ENCODE peak calls at places on chromosomes 3 and 15, in six cellular contexts. One of them, this sample, is unnamed.

GRCh38 chr3:12897537-12898289 is 56.3 kb upstream of the RPL32 start:
- DNase-seq in activated CD4-positive, alpha-beta T cell treated with anti-CD3 and anti-CD28 coated beads, Interleukin-2, amount 10 ng/mL, durations not matched to agents 7 days and 5 days: no peak
- DNase-seq in neural progenitor cell: no peak
- DNase-seq in NCI-H146: peak; percentile 67
- DNase-seq in activated effector memory CD4-positive, alpha-beta T cell treated with Interleukin-2 at 50 U/mL for 16 hours: no peak
- DNase-seq in iPS DF 6.9: no peak
- DNase-seq in this sample: peak; percentile 69

GRCh38 chr15:96326551-96327154 is 3.8 kb upstream of the NR2F2 start:
- DNase-seq in neural progenitor cell: peak; percentile 78
- DNase-seq in iPS DF 6.9: no peak
- DNase-seq in NCI-H146: no peak
- DNase-seq in activated effector memory CD4-positive, alpha-beta T cell treated with Interleukin-2 at 50 U/mL for 16 hours: no peak
- DNase-seq in activated CD4-positive, alpha-beta T cell treated with anti-CD3 and anti-CD28 coated beads, Interleukin-2, amount 10 ng/mL, durations not matched to agents 7 days and 5 days: no peak
- DNase-seq in this sample: peak; percentile 91

GRCh38 chr3:115021061-115021460 is 126.0 kb downstream of the ZBTB20 start:
- DNase-seq in activated CD4-positive, alpha-beta T cell treated with anti-CD3 and anti-CD28 coated beads, Interleukin-2, amount 10 ng/mL, durations not matched to agents 7 days and 5 days: no peak
- DNase-seq in activated effector memory CD4-positive, alpha-beta T cell treated with Interleukin-2 at 50 U/mL for 16 hours: no peak
- DNase-seq in NCI-H146: no peak
- DNase-seq in neural progenitor cell: no peak
- DNase-seq in iPS DF 6.9: no peak
- DNase-seq in this sample: no peak

GRCh38 chr15:41936649-41937567 is 35.4 kb downstream of the EHD4 start:
- DNase-seq in iPS DF 6.9: no peak
- DNase-seq in activated effector memory CD4-positive, alpha-beta T cell treated with Interleukin-2 at 50 U/mL for 16 hours: peak; percentile 69
- DNase-seq in NCI-H146: no peak
- DNase-seq in activated CD4-positive, alpha-beta T cell treated with anti-CD3 and anti-CD28 coated beads, Interleukin-2, amount 10 ng/mL, durations not matched to agents 7 days and 5 days: peak; percentile 82
- DNase-seq in neural progenitor cell: no peak
- DNase-seq in this sample: no peak

GRCh38 chr15:42284551-42284950 is 11.3 kb upstream of the TMEM87A start:
- DNase-seq in NCI-H146: no peak
- DNase-seq in iPS DF 6.9: no peak
- DNase-seq in activated effector memory CD4-positive, alpha-beta T cell treated with Interleukin-2 at 50 U/mL for 16 hours: no peak
- DNase-seq in activated CD4-positive, alpha-beta T cell treated with anti-CD3 and anti-CD28 coated beads, Interleukin-2, amount 10 ng/mL, durations not matched to agents 7 days and 5 days: no peak
- DNase-seq in neural progenitor cell: no peak
- DNase-seq in this sample: no peak

GRCh38 chr15:85759391-85759790 is 35.3 kb downstream of the KLHL25 start:
- DNase-seq in activated effector memory CD4-positive, alpha-beta T cell treated with Interleukin-2 at 50 U/mL for 16 hours: no peak
- DNase-seq in iPS DF 6.9: no peak
- DNase-seq in NCI-H146: no peak
- DNase-seq in neural progenitor cell: no peak
- DNase-seq in activated CD4-positive, alpha-beta T cell treated with anti-CD3 and anti-CD28 coated beads, Interleukin-2, amount 10 ng/mL, durations not matched to agents 7 days and 5 days: no peak
- DNase-seq in this sample: peak; percentile 80

GRCh38 chr3:14460342-14461005 is 58.1 kb downstream of the SLC6A6 start:
- DNase-seq in neural progenitor cell: no peak
- DNase-seq in activated effector memory CD4-positive, alpha-beta T cell treated with Interleukin-2 at 50 U/mL for 16 hours: no peak
- DNase-seq in NCI-H146: no peak
- DNase-seq in activated CD4-positive, alpha-beta T cell treated with anti-CD3 and anti-CD28 coated beads, Interleukin-2, amount 10 ng/mL, durations not matched to agents 7 days and 5 days: no peak
- DNase-seq in iPS DF 6.9: no peak
- DNase-seq in this sample: peak; percentile 98

GRCh38 chr3:46849098-46849631 is 14.1 kb downstream of the MYL3 start:
- DNase-seq in NCI-H146: no peak
- DNase-seq in iPS DF 6.9: no peak
- DNase-seq in activated CD4-positive, alpha-beta T cell treated with anti-CD3 and anti-CD28 coated beads, Interleukin-2, amount 10 ng/mL, durations not matched to agents 7 days and 5 days: no peak
- DNase-seq in neural progenitor cell: no peak
- DNase-seq in activated effector memory CD4-positive, alpha-beta T cell treated with Interleukin-2 at 50 U/mL for 16 hours: no peak
- DNase-seq in this sample: peak; percentile 71

GRCh38 chr3:41854956-41855355 is 106.9 kb downstream of the ULK4 start:
- DNase-seq in activated CD4-positive, alpha-beta T cell treated with anti-CD3 and anti-CD28 coated beads, Interleukin-2, amount 10 ng/mL, durations not matched to agents 7 days and 5 days: no peak
- DNase-seq in NCI-H146: no peak
- DNase-seq in neural progenitor cell: no peak
- DNase-seq in activated effector memory CD4-positive, alpha-beta T cell treated with Interleukin-2 at 50 U/mL for 16 hours: no peak
- DNase-seq in iPS DF 6.9: no peak
- DNase-seq in this sample: no peak

GRCh38 chr3:13123266-13123665 is 50.0 kb upstream of the IQSEC1 start:
- DNase-seq in neural progenitor cell: no peak
- DNase-seq in NCI-H146: peak; percentile 63
- DNase-seq in activated effector memory CD4-positive, alpha-beta T cell treated with Interleukin-2 at 50 U/mL for 16 hours: no peak
- DNase-seq in activated CD4-positive, alpha-beta T cell treated with anti-CD3 and anti-CD28 coated beads, Interleukin-2, amount 10 ng/mL, durations not matched to agents 7 days and 5 days: no peak
- DNase-seq in iPS DF 6.9: no peak
- DNase-seq in this sample: peak; percentile 19

GRCh38 chr3:37628711-37629301 is 232.9 kb upstream of the CTDSPL start:
- DNase-seq in iPS DF 6.9: no peak
- DNase-seq in neural progenitor cell: no peak
- DNase-seq in NCI-H146: no peak
- DNase-seq in activated effector memory CD4-positive, alpha-beta T cell treated with Interleukin-2 at 50 U/mL for 16 hours: no peak
- DNase-seq in activated CD4-positive, alpha-beta T cell treated with anti-CD3 and anti-CD28 coated beads, Interleukin-2, amount 10 ng/mL, durations not matched to agents 7 days and 5 days: no peak
- DNase-seq in this sample: no peak

GRCh38 chr3:183449791-183450190 is 21.4 kb upstream of the MCF2L2 start:
- DNase-seq in activated CD4-positive, alpha-beta T cell treated with anti-CD3 and anti-CD28 coated beads, Interleukin-2, amount 10 ng/mL, durations not matched to agents 7 days and 5 days: no peak
- DNase-seq in NCI-H146: no peak
- DNase-seq in iPS DF 6.9: no peak
- DNase-seq in activated effector memory CD4-positive, alpha-beta T cell treated with Interleukin-2 at 50 U/mL for 16 hours: no peak
- DNase-seq in neural progenitor cell: no peak
- DNase-seq in this sample: no peak

GRCh38 chr3:146133436-146133835 is 27.5 kb downstream of the PLOD2 start:
- DNase-seq in neural progenitor cell: no peak
- DNase-seq in NCI-H146: no peak
- DNase-seq in activated effector memory CD4-positive, alpha-beta T cell treated with Interleukin-2 at 50 U/mL for 16 hours: no peak
- DNase-seq in activated CD4-positive, alpha-beta T cell treated with anti-CD3 and anti-CD28 coated beads, Interleukin-2, amount 10 ng/mL, durations not matched to agents 7 days and 5 days: no peak
- DNase-seq in iPS DF 6.9: no peak
- DNase-seq in this sample: no peak

GRCh38 chr3:29718661-29719065 is 437.8 kb downstream of the RBMS3 start:
- DNase-seq in NCI-H146: no peak
- DNase-seq in neural progenitor cell: no peak
- DNase-seq in iPS DF 6.9: no peak
- DNase-seq in activated effector memory CD4-positive, alpha-beta T cell treated with Interleukin-2 at 50 U/mL for 16 hours: no peak
- DNase-seq in activated CD4-positive, alpha-beta T cell treated with anti-CD3 and anti-CD28 coated beads, Interleukin-2, amount 10 ng/mL, durations not matched to agents 7 days and 5 days: no peak
- DNase-seq in this sample: no peak

GRCh38 chr3:122533931-122534334 is 19.2 kb upstream of the KPNA1 start:
- DNase-seq in iPS DF 6.9: no peak
- DNase-seq in activated CD4-positive, alpha-beta T cell treated with anti-CD3 and anti-CD28 coated beads, Interleukin-2, amount 10 ng/mL, durations not matched to agents 7 days and 5 days: peak; percentile 41
- DNase-seq in NCI-H146: no peak
- DNase-seq in activated effector memory CD4-positive, alpha-beta T cell treated with Interleukin-2 at 50 U/mL for 16 hours: no peak
- DNase-seq in neural progenitor cell: no peak
- DNase-seq in this sample: peak; percentile 87

GRCh38 chr15:60438626-60439025 is 40.3 kb downstream of the ICE2 start:
- DNase-seq in activated effector memory CD4-positive, alpha-beta T cell treated with Interleukin-2 at 50 U/mL for 16 hours: no peak
- DNase-seq in activated CD4-positive, alpha-beta T cell treated with anti-CD3 and anti-CD28 coated beads, Interleukin-2, amount 10 ng/mL, durations not matched to agents 7 days and 5 days: no peak
- DNase-seq in neural progenitor cell: no peak
- DNase-seq in NCI-H146: no peak
- DNase-seq in iPS DF 6.9: no peak
- DNase-seq in this sample: no peak

GRCh38 chr3:184676927-184677326 is 34.9 kb downstream of the MAGEF1 start:
- DNase-seq in NCI-H146: no peak
- DNase-seq in activated CD4-positive, alpha-beta T cell treated with anti-CD3 and anti-CD28 coated beads, Interleukin-2, amount 10 ng/mL, durations not matched to agents 7 days and 5 days: no peak
- DNase-seq in neural progenitor cell: no peak
- DNase-seq in activated effector memory CD4-positive, alpha-beta T cell treated with Interleukin-2 at 50 U/mL for 16 hours: no peak
- DNase-seq in iPS DF 6.9: no peak
- DNase-seq in this sample: no peak

GRCh38 chr3:129749692-129750091 is 143.2 kb upstream of the PLXND1 start:
- DNase-seq in neural progenitor cell: no peak
- DNase-seq in activated effector memory CD4-positive, alpha-beta T cell treated with Interleukin-2 at 50 U/mL for 16 hours: no peak
- DNase-seq in NCI-H146: no peak
- DNase-seq in activated CD4-positive, alpha-beta T cell treated with anti-CD3 and anti-CD28 coated beads, Interleukin-2, amount 10 ng/mL, durations not matched to agents 7 days and 5 days: no peak
- DNase-seq in iPS DF 6.9: no peak
- DNase-seq in this sample: no peak

GRCh38 chr3:128845695-128846491 is 33.5 kb upstream of the ACAD9 start:
- DNase-seq in activated effector memory CD4-positive, alpha-beta T cell treated with Interleukin-2 at 50 U/mL for 16 hours: peak; percentile 69
- DNase-seq in neural progenitor cell: peak; percentile 78
- DNase-seq in NCI-H146: peak; percentile 95
- DNase-seq in activated CD4-positive, alpha-beta T cell treated with anti-CD3 and anti-CD28 coated beads, Interleukin-2, amount 10 ng/mL, durations not matched to agents 7 days and 5 days: peak; percentile 82
- DNase-seq in iPS DF 6.9: peak; percentile 57
- DNase-seq in this sample: peak; percentile 98

GRCh38 chr3:156781310-156782230 is 44.6 kb upstream of the LEKR1 start:
- DNase-seq in iPS DF 6.9: no peak
- DNase-seq in NCI-H146: no peak
- DNase-seq in neural progenitor cell: no peak
- DNase-seq in activated CD4-positive, alpha-beta T cell treated with anti-CD3 and anti-CD28 coated beads, Interleukin-2, amount 10 ng/mL, durations not matched to agents 7 days and 5 days: no peak
- DNase-seq in activated effector memory CD4-positive, alpha-beta T cell treated with Interleukin-2 at 50 U/mL for 16 hours: no peak
- DNase-seq in this sample: peak; percentile 58

GRCh38 chr3:124886168-124887051 is 755 bp downstream of the ITGB5 start:
- DNase-seq in neural progenitor cell: peak; percentile 68
- DNase-seq in NCI-H146: peak; percentile 74
- DNase-seq in activated CD4-positive, alpha-beta T cell treated with anti-CD3 and anti-CD28 coated beads, Interleukin-2, amount 10 ng/mL, durations not matched to agents 7 days and 5 days: peak; percentile 11
- DNase-seq in iPS DF 6.9: no peak
- DNase-seq in activated effector memory CD4-positive, alpha-beta T cell treated with Interleukin-2 at 50 U/mL for 16 hours: no peak
- DNase-seq in this sample: peak; percentile 95

GRCh38 chr15:34209421-34210282 is at the start of gene KATNBL1:
- DNase-seq in activated effector memory CD4-positive, alpha-beta T cell treated with Interleukin-2 at 50 U/mL for 16 hours: peak; percentile 92
- DNase-seq in activated CD4-positive, alpha-beta T cell treated with anti-CD3 and anti-CD28 coated beads, Interleukin-2, amount 10 ng/mL, durations not matched to agents 7 days and 5 days: peak; percentile 97
- DNase-seq in NCI-H146: peak; percentile 87
- DNase-seq in iPS DF 6.9: peak; percentile 91
- DNase-seq in neural progenitor cell: peak; percentile 99
- DNase-seq in this sample: peak; percentile 99

GRCh38 chr3:127149621-127150310 is 43.2 kb upstream of the PRR23E start:
- DNase-seq in NCI-H146: no peak
- DNase-seq in iPS DF 6.9: no peak
- DNase-seq in activated CD4-positive, alpha-beta T cell treated with anti-CD3 and anti-CD28 coated beads, Interleukin-2, amount 10 ng/mL, durations not matched to agents 7 days and 5 days: no peak
- DNase-seq in activated effector memory CD4-positive, alpha-beta T cell treated with Interleukin-2 at 50 U/mL for 16 hours: no peak
- DNase-seq in neural progenitor cell: no peak
- DNase-seq in this sample: no peak

GRCh38 chr3:152026033-152026556 is 152.7 kb downstream of the SUCNR1 start:
- DNase-seq in activated CD4-positive, alpha-beta T cell treated with anti-CD3 and anti-CD28 coated beads, Interleukin-2, amount 10 ng/mL, durations not matched to agents 7 days and 5 days: no peak
- DNase-seq in neural progenitor cell: no peak
- DNase-seq in NCI-H146: peak; percentile 17
- DNase-seq in iPS DF 6.9: no peak
- DNase-seq in activated effector memory CD4-positive, alpha-beta T cell treated with Interleukin-2 at 50 U/mL for 16 hours: no peak
- DNase-seq in this sample: no peak

GRCh38 chr3:17431004-17431403 is 311.4 kb downstream of the TBC1D5 start:
- DNase-seq in neural progenitor cell: no peak
- DNase-seq in iPS DF 6.9: peak; percentile 7
- DNase-seq in NCI-H146: peak; percentile 33
- DNase-seq in activated effector memory CD4-positive, alpha-beta T cell treated with Interleukin-2 at 50 U/mL for 16 hours: no peak
- DNase-seq in activated CD4-positive, alpha-beta T cell treated with anti-CD3 and anti-CD28 coated beads, Interleukin-2, amount 10 ng/mL, durations not matched to agents 7 days and 5 days: no peak
- DNase-seq in this sample: no peak